ENCODE peak calls at places on chromosomes 1 and 21, in nine cellular contexts. S, J, E, T, N, B, Z, I and K are unnamed samples.

GRCh38 chr1:235295902-235296350 is 32.1 kb downstream of the ARID4B start:
- DNase-seq in I (peak), J (no peak), B (no peak), E (no peak), S (no peak), N (no peak), Z (peak), T (no peak), K (no peak)

GRCh38 chr1:18948913-18949688 is 7.4 kb downstream of the IFFO2 start:
- DNase-seq in E (no peak), N (no peak), T (no peak), Z (peak), S (no peak), I (peak), B (no peak), J (no peak), K (no peak)

GRCh38 chr1:26276432-26276838 is 3.5 kb upstream of the SH3BGRL3 start:
- DNase-seq in Z (no peak), B (no peak), I (no peak), S (no peak), T (no peak), N (no peak), J (no peak), E (no peak), K (no peak)

GRCh38 chr1:11285883-11286734 is 13.1 kb downstream of the UBIAD1 start:
- DNase-seq in S (no peak), E (no peak), N (no peak), I (no peak), B (no peak), Z (peak), T (no peak), J (no peak), K (no peak)

GRCh38 chr1:24776821-24777220 is 31.6 kb downstream of the CLIC4 start:
- DNase-seq in B (no peak), S (no peak), N (no peak), J (no peak), Z (no peak), I (no peak), T (no peak), E (no peak), K (no peak)

GRCh38 chr1:30324251-30325084 is 398.9 kb downstream of the MATN1 start:
- DNase-seq in E (no peak), J (no peak), N (no peak), S (no peak), Z (no peak), T (no peak), I (no peak), B (no peak), K (no peak)

GRCh38 chr21:42308914-42309752 is 6.1 kb downstream of the TFF3 start:
- DNase-seq in J (no peak), N (no peak), T (no peak), S (no peak), B (no peak), Z (no peak), I (no peak), E (no peak), K (peak)

GRCh38 chr1:93616996-93617669 is 64.5 kb downstream of the BCAR3 start:
- DNase-seq in N (no peak), E (no peak), I (peak), Z (peak), S (no peak), J (no peak), B (no peak), T (no peak), K (no peak)

GRCh38 chr1:107250169-107250568 is 109.3 kb downstream of the NTNG1 start:
- DNase-seq in J (no peak), B (no peak), I (no peak), S (no peak), Z (no peak), E (no peak), N (no peak), T (no peak), K (no peak)

GRCh38 chr1:62436039-62436465 is 797 bp upstream of the USP1 start:
- DNase-seq in E (peak), Z (no peak), S (peak), J (peak), I (no peak), T (peak), B (peak), N (peak), K (no peak)

GRCh38 chr1:178702141-178702540 is 22.9 kb upstream of the RALGPS2 start:
- DNase-seq in E (no peak), T (no peak), J (no peak), I (peak), S (no peak), N (no peak), Z (peak), B (no peak), K (no peak)

GRCh38 chr1:1122981-1123480 is 7.1 kb upstream of the C1orf159 start:
- DNase-seq in B (no peak), N (no peak), S (no peak), T (no peak), Z (no peak), J (no peak), I (no peak), E (no peak), K (no peak)

GRCh38 chr1:66251521-66251920 is 282.4 kb upstream of the SGIP1 start:
- DNase-seq in Z (no peak), J (no peak), B (no peak), S (no peak), N (no peak), E (no peak), T (no peak), I (no peak), K (peak)

GRCh38 chr1:226688056-226688748 is 50.9 kb downstream of the ITPKB start:
- DNase-seq in T (no peak), I (no peak), N (no peak), S (no peak), B (no peak), J (no peak), Z (no peak), E (no peak), K (no peak)

GRCh38 chr1:5763971-5764370 is 228.3 kb downstream of the NPHP4 start:
- DNase-seq in B (no peak), T (no peak), J (no peak), N (no peak), I (no peak), Z (no peak), E (no peak), S (no peak), K (no peak)

GRCh38 chr1:5765997-5766913 is 226.0 kb downstream of the NPHP4 start:
- DNase-seq in I (no peak), Z (no peak), T (no peak), B (no peak), E (no peak), J (no peak), S (no peak), N (no peak), K (no peak)

GRCh38 chr1:5765465-5765864 is 226.8 kb downstream of the NPHP4 start:
- DNase-seq in N (no peak), I (no peak), S (no peak), T (no peak), E (no peak), B (no peak), Z (no peak), J (no peak), K (no peak)

GRCh38 chr1:5764959-5765358 is 227.3 kb downstream of the NPHP4 start:
- DNase-seq in I (no peak), T (no peak), Z (no peak), S (no peak), J (no peak), N (no peak), E (no peak), B (no peak), K (no peak)

DNA sequence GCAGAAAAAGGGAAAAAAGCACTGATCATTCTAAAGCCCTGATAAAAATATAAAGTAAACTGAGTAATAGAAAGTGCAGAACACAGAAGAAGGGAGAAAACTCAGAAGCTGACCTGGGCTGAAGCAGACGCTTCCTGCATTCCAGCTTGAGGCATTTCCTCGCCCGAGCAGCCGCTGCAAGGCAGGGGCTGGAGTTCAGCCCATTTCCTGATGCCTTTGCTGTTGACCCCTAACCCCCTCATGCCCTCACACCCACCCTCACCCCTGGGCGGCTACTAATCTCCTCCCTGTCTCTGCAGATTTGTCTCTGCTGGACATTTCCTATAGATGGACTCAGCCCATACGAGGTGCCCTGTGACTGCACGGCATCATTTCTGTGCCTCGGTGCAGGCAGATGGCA is 227.8 kb downstream of the NPHP4 start:
- DNase-seq in T (no peak), J (no peak), B (no peak), S (no peak), N (no peak), Z (no peak), I (no peak), E (no peak), K (no peak)
- TF ChIP-seq CTCF in T (no peak), J (no peak), B (no peak), S (no peak), N (no peak), Z (no peak), I (no peak), E (no peak), K (no peak)

DNA sequence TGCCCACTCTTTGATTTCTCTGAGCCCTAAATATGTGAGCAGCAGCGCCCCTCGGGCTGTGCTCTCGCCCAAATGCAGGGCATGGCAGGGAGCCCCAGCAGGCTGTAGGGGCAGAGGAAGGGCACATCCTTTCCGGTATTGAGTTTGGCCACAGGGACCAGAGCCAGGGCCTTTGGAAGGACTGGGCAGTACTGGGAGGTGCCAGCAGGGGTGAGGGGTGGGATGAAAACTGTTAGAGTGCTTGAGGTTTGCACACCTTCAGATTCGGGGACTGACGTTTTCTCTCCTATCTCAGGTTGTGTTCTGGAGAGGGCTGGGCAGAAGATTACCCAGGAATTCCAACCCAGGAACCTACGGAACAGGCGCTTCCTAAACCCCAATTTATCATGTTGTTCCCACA is 2.2 kb upstream of the ATP1A2 start:
- DNase-seq in I (no peak), J (no peak), Z (no peak), T (no peak), N (no peak), S (no peak), E (no peak), B (no peak), K (no peak)
- TF ChIP-seq CTCF in I (no peak), J (no peak), Z (no peak), T (no peak), N (no peak), S (no peak), E (peak), B (no peak), K (peak)

DNA sequence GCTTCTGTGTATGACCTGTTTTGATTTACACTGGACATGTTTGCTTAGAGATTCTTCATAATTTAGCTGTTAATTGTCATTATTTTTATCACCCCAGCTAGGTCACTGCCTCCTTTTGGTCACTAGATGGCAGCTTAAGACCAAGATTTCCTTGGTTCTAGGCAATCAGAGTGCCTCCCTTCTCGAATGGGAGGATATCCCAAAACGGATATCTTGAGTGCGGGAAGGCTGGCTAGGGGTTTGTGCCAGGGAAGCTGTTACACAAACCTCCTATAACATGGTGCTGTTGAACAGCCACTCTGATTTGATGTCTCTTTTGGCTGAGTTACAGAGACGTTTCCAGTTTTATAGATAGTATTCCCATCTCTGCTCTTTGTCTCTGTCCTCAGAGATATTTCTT is 283.5 kb downstream of the S1PR1 start:
- DNase-seq in Z (peak), J (no peak), E (no peak), S (no peak), T (peak), I (peak), N (no peak), B (peak), K (no peak)
- TF ChIP-seq CTCF in Z (peak), J (peak), E (peak), S (peak), T (peak), I (peak), N (no peak), B (peak), K (peak)

GRCh38 chr1:170012920-170013319 is 61.6 kb downstream of the KIFAP3 start:
- DNase-seq in J (no peak), E (no peak), S (no peak), N (no peak), B (no peak), Z (no peak), T (no peak), I (no peak), K (no peak)

DNA sequence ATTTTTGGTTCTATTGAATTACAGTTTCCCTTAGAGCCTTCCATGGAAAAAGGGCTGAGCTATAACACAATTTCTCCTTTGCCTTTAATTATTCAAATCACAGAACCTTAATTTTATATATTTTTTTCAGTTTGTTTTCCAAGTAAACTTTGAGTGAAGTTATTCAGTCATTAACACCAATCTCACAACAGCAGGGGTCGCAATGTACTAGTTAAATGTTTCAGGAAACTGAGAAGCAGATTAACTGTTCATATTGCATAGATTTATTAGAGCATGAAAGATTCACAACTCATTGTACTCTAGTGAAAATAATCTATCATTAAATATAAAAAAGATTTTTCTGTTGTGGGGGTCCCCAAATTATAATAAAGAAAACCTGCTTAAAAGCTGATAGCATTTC is 64.1 kb downstream of the KIFAP3 start:
- DNase-seq in N (peak), J (peak), S (no peak), I (peak), T (no peak), E (no peak), B (peak), Z (peak), K (no peak)
- TF ChIP-seq CTCF in N (no peak), J (peak), S (no peak), I (peak), T (peak), E (peak), B (peak), Z (peak), K (no peak)

GRCh38 chr1:55479970-55480369 is 264.8 kb upstream of the USP24 start:
- DNase-seq in I (no peak), J (no peak), B (no peak), N (no peak), T (no peak), S (no peak), E (no peak), Z (no peak), K (no peak)

GRCh38 chr1:55477953-55478352 is 262.8 kb upstream of the USP24 start:
- DNase-seq in B (no peak), I (no peak), E (no peak), T (no peak), Z (no peak), J (no peak), N (no peak), S (no peak), K (no peak)

GRCh38 chr1:55480396-55480795 is 265.2 kb upstream of the USP24 start:
- DNase-seq in N (no peak), E (no peak), I (no peak), T (no peak), J (no peak), Z (no peak), B (no peak), S (no peak), K (no peak)

GRCh38 chr1:55476445-55477015 is 261.4 kb upstream of the USP24 start:
- DNase-seq in I (no peak), S (no peak), N (no peak), E (no peak), J (no peak), Z (no peak), B (no peak), T (no peak), K (no peak)

DNA sequence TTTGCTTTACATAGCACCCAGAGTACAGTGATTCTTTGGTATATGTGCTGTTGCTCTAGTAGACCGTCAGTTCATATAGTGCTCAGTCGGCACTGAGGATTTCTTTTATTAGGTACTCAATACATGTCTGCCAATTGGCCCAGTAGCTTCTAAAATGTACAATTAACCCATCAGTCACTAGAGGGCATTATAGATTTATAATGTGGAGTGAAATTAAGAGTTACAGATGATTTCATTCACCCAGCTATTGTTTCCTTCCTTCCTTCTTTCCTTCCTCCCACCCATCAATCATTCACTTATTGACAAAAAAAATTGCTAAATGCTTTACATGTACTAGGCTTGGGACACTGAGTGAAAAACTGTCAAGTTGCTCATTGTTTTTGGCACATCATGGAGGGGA is 263.6 kb upstream of the USP24 start:
- DNase-seq in I (peak), N (no peak), Z (peak), S (no peak), B (no peak), J (no peak), E (no peak), T (no peak), K (no peak)
- TF ChIP-seq CTCF in I (peak), N (no peak), Z (no peak), S (no peak), B (peak), J (no peak), E (peak), T (no peak), K (no peak)

DNA sequence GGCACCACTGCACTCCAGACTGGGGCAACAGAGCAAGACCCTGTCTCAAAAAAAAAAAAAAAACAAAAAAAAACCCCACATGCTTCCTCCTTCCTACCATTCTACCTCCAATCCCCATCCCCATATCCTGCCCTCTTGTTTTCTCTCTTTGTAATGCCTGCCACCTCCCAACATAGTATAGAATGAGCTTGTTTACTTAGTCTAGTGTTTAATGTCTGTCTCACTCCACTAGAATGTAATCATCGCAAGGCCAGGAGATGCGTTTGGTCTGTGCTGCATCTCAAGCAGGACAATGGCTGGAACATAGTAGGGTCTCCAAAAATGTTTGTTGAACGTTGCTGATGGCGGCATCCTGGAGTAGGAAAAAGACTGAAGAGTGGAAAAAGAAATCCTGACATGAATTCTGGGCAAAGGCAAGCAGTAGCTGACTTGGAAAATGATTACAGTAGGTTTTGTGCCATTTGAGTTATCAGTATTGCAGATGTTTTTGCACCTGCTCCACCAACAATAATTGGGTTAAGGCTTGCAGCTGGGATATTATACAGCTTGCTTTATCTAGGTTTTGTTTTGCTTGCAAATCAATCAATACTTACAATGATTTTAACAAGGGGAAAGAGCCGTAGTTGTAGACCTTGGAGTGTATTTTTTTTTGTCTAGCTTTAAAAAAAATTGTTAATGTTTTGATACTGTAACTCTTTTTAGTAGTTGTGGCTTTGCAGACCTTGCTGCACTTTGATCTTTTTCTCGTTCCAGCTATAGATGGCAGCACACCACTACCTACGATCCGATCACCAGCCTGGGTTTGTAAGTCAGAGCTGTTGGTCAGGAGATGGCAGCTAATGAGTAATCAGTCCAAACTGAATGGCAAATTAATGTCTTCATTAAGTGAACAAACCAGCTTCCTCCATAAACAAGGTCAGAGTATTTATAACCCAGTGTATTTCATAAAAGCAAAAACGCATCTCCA is 62.4 kb downstream of the BACH1 start:
- DNase-seq in J (no peak), T (no peak), S (no peak), Z (no peak), N (no peak), B (no peak), I (no peak), E (no peak), K (no peak)
- TF ChIP-seq CTCF in J (peak), T (peak), S (no peak), Z (no peak), N (no peak), B (peak), I (no peak), E (peak), K (no peak)

GRCh38 chr1:29240986-29241385 is 4.7 kb downstream of the PTPRU start:
- DNase-seq in J (no peak), E (no peak), Z (no peak), S (no peak), I (no peak), T (no peak), B (no peak), N (no peak), K (peak)

GRCh38 chr1:29237906-29238600 is 1.7 kb downstream of the PTPRU start:
- DNase-seq in B (peak), Z (peak), J (no peak), T (no peak), E (peak), S (peak), N (peak), I (peak), K (no peak)

GRCh38 chr1:29238601-29238964 is 2.3 kb downstream of the PTPRU start:
- DNase-seq in N (no peak), I (peak), J (no peak), B (no peak), Z (no peak), E (no peak), T (no peak), S (no peak), K (no peak)

GRCh38 chr1:29239142-29239541 is 2.8 kb downstream of the PTPRU start:
- DNase-seq in S (peak), J (no peak), T (no peak), N (no peak), E (no peak), Z (no peak), I (peak), B (no peak), K (no peak)

GRCh38 chr1:29240400-29240837 is 4.1 kb downstream of the PTPRU start:
- DNase-seq in B (no peak), S (no peak), E (no peak), N (no peak), T (no peak), J (no peak), Z (peak), I (no peak), K (peak)
- TF ChIP-seq CTCF in B (no peak), S (no peak), E (peak), N (no peak), T (peak), J (no peak), Z (peak), I (no peak), K (no peak)